ENCODE peak calls at places on chromosomes 4 and X, in seven cellular contexts. One of them, this sample, is unnamed.

GRCh38 chr4:39565925-39566630 is 38.8 kb upstream of the UGDH start:
- DNase-seq in heart right ventricle: no peak
- DNase-seq in memory B cell: no peak
- DNase-seq in posterior cingulate gyrus: no peak
- DNase-seq in GM12891: no peak
- DNase-seq in NCI-H510A treated with DMSO at 0.1 percent for 48 hours: no peak
- DNase-seq in GM06990: no peak
- DNase-seq in this sample: peak; percentile 94

GRCh38 chr4:119209077-119209476 is 3.4 kb upstream of the USP53 start:
- DNase-seq in heart right ventricle: no peak
- DNase-seq in memory B cell: no peak
- DNase-seq in posterior cingulate gyrus: no peak
- DNase-seq in GM12891: no peak
- DNase-seq in NCI-H510A treated with DMSO at 0.1 percent for 48 hours: no peak
- DNase-seq in GM06990: no peak
- DNase-seq in this sample: peak; percentile 95

GRCh38 chr4:147829401-147830101 is 97.7 kb downstream of the ARHGAP10 start:
- DNase-seq in heart right ventricle: peak; percentile 31
- DNase-seq in memory B cell: no peak
- DNase-seq in posterior cingulate gyrus: no peak
- DNase-seq in GM12891: no peak
- DNase-seq in NCI-H510A treated with DMSO at 0.1 percent for 48 hours: no peak
- DNase-seq in GM06990: no peak
- DNase-seq in this sample: peak; percentile 89

GRCh38 chr4:81130569-81130968 is 84.5 kb downstream of the PRKG2 start:
- DNase-seq in heart right ventricle: no peak
- DNase-seq in memory B cell: no peak
- DNase-seq in posterior cingulate gyrus: no peak
- DNase-seq in GM12891: no peak
- DNase-seq in NCI-H510A treated with DMSO at 0.1 percent for 48 hours: peak; percentile 7
- DNase-seq in GM06990: no peak
- DNase-seq in this sample: no peak

GRCh38 chr4:29983890-29984289 is 736.3 kb upstream of the PCDH7 start:
- DNase-seq in heart right ventricle: no peak
- DNase-seq in memory B cell: no peak
- DNase-seq in posterior cingulate gyrus: no peak
- DNase-seq in GM12891: no peak
- DNase-seq in NCI-H510A treated with DMSO at 0.1 percent for 48 hours: no peak
- DNase-seq in GM06990: no peak
- DNase-seq in this sample: no peak

GRCh38 chr4:7295201-7295916 is 103.0 kb downstream of the SORCS2 start:
- DNase-seq in heart right ventricle: peak; percentile 67
- DNase-seq in memory B cell: no peak
- DNase-seq in posterior cingulate gyrus: peak; percentile 82
- DNase-seq in GM12891: no peak
- DNase-seq in NCI-H510A treated with DMSO at 0.1 percent for 48 hours: no peak
- DNase-seq in GM06990: no peak
- DNase-seq in this sample: no peak

GRCh38 chrX:15915959-15916703 is 61.5 kb upstream of the AP1S2 start:
- DNase-seq in heart right ventricle: no peak
- DNase-seq in memory B cell: no peak
- DNase-seq in posterior cingulate gyrus: no peak
- DNase-seq in GM12891: no peak
- DNase-seq in NCI-H510A treated with DMSO at 0.1 percent for 48 hours: no peak
- DNase-seq in GM06990: no peak
- DNase-seq in this sample: no peak

GRCh38 chrX:71420686-71421085 is 54.5 kb downstream of the TAF1 start:
- DNase-seq in heart right ventricle: no peak
- DNase-seq in memory B cell: no peak
- DNase-seq in posterior cingulate gyrus: no peak
- DNase-seq in GM12891: no peak
- DNase-seq in NCI-H510A treated with DMSO at 0.1 percent for 48 hours: no peak
- DNase-seq in GM06990: no peak
- DNase-seq in this sample: no peak

GRCh38 chr4:5371415-5372190 is 320.3 kb downstream of the STK32B start:
- DNase-seq in heart right ventricle: no peak
- DNase-seq in memory B cell: no peak
- DNase-seq in posterior cingulate gyrus: no peak
- DNase-seq in GM12891: no peak
- DNase-seq in NCI-H510A treated with DMSO at 0.1 percent for 48 hours: peak; percentile 9
- DNase-seq in GM06990: no peak
- DNase-seq in this sample: no peak

GRCh38 chrX:10242036-10242435 is 85.3 kb downstream of the CLCN4 start:
- DNase-seq in heart right ventricle: no peak
- DNase-seq in memory B cell: no peak
- DNase-seq in posterior cingulate gyrus: no peak
- DNase-seq in GM12891: no peak
- DNase-seq in NCI-H510A treated with DMSO at 0.1 percent for 48 hours: peak; percentile 37
- DNase-seq in GM06990: no peak
- DNase-seq in this sample: no peak

GRCh38 chr4:24514808-24515207 is 69.5 kb downstream of the DHX15 start:
- DNase-seq in heart right ventricle: no peak
- DNase-seq in memory B cell: no peak
- DNase-seq in posterior cingulate gyrus: no peak
- DNase-seq in GM12891: no peak
- DNase-seq in NCI-H510A treated with DMSO at 0.1 percent for 48 hours: no peak
- DNase-seq in GM06990: no peak
- DNase-seq in this sample: no peak

GRCh38 chrX:104108955-104109354 is 3.4 kb upstream of the ZCCHC18 start:
- DNase-seq in heart right ventricle: no peak
- DNase-seq in memory B cell: no peak
- DNase-seq in posterior cingulate gyrus: no peak
- DNase-seq in GM12891: no peak
- DNase-seq in NCI-H510A treated with DMSO at 0.1 percent for 48 hours: no peak
- DNase-seq in GM06990: no peak
- DNase-seq in this sample: no peak

GRCh38 chr4:177667687-177668086 is 225.4 kb upstream of the AGA start:
- DNase-seq in heart right ventricle: no peak
- DNase-seq in memory B cell: no peak
- DNase-seq in posterior cingulate gyrus: no peak
- DNase-seq in GM12891: no peak
- DNase-seq in NCI-H510A treated with DMSO at 0.1 percent for 48 hours: no peak
- DNase-seq in GM06990: no peak
- DNase-seq in this sample: no peak

GRCh38 chrX:78650906-78651437 is 8.2 kb downstream of the RTL3 start:
- DNase-seq in heart right ventricle: no peak
- DNase-seq in memory B cell: no peak
- DNase-seq in posterior cingulate gyrus: no peak
- DNase-seq in GM12891: no peak
- DNase-seq in NCI-H510A treated with DMSO at 0.1 percent for 48 hours: no peak
- DNase-seq in GM06990: peak; percentile 70
- DNase-seq in this sample: no peak

GRCh38 chrX:56385336-56385735 is 153.2 kb downstream of the KLF8 start:
- DNase-seq in heart right ventricle: no peak
- DNase-seq in memory B cell: no peak
- DNase-seq in posterior cingulate gyrus: no peak
- DNase-seq in GM12891: no peak
- DNase-seq in NCI-H510A treated with DMSO at 0.1 percent for 48 hours: no peak
- DNase-seq in GM06990: no peak
- DNase-seq in this sample: no peak

GRCh38 chr4:3297066-3297859 is 4.4 kb downstream of the RGS12 start:
- DNase-seq in heart right ventricle: no peak
- DNase-seq in memory B cell: no peak
- DNase-seq in posterior cingulate gyrus: no peak
- DNase-seq in GM12891: no peak
- DNase-seq in NCI-H510A treated with DMSO at 0.1 percent for 48 hours: no peak
- DNase-seq in GM06990: no peak
- DNase-seq in this sample: no peak

GRCh38 chrX:134654398-134655012 is 3.8 kb downstream of the PLAC1 start:
- DNase-seq in heart right ventricle: no peak
- DNase-seq in memory B cell: no peak
- DNase-seq in posterior cingulate gyrus: no peak
- DNase-seq in GM12891: no peak
- DNase-seq in NCI-H510A treated with DMSO at 0.1 percent for 48 hours: no peak
- DNase-seq in GM06990: peak; percentile 22
- DNase-seq in this sample: no peak

GRCh38 chrX:24494544-24495113 is 29.5 kb downstream of the PDK3 start:
- DNase-seq in heart right ventricle: no peak
- DNase-seq in memory B cell: no peak
- DNase-seq in posterior cingulate gyrus: no peak
- DNase-seq in GM12891: no peak
- DNase-seq in NCI-H510A treated with DMSO at 0.1 percent for 48 hours: peak; percentile 54
- DNase-seq in GM06990: no peak
- DNase-seq in this sample: peak; percentile 40

GRCh38 chr4:40675166-40675565 is 45.5 kb upstream of the RBM47 start:
- DNase-seq in heart right ventricle: no peak
- DNase-seq in memory B cell: no peak
- DNase-seq in posterior cingulate gyrus: no peak
- DNase-seq in GM12891: no peak
- DNase-seq in NCI-H510A treated with DMSO at 0.1 percent for 48 hours: no peak
- DNase-seq in GM06990: no peak
- DNase-seq in this sample: no peak

GRCh38 chr4:139454111-139454600 is at the start of gene RAB33B:
- DNase-seq in heart right ventricle: no peak
- DNase-seq in memory B cell: no peak
- DNase-seq in posterior cingulate gyrus: no peak
- DNase-seq in GM12891: no peak
- DNase-seq in NCI-H510A treated with DMSO at 0.1 percent for 48 hours: no peak
- DNase-seq in GM06990: no peak
- DNase-seq in this sample: no peak

GRCh38 chr4:169397762-169398161 is 127.0 kb upstream of the SH3RF1 start:
- DNase-seq in heart right ventricle: no peak
- DNase-seq in memory B cell: no peak
- DNase-seq in posterior cingulate gyrus: no peak
- DNase-seq in GM12891: no peak
- DNase-seq in NCI-H510A treated with DMSO at 0.1 percent for 48 hours: peak; percentile 12
- DNase-seq in GM06990: no peak
- DNase-seq in this sample: peak; percentile 81

GRCh38 chr4:73487233-73487632 is 5.7 kb downstream of the AFM start:
- DNase-seq in heart right ventricle: no peak
- DNase-seq in memory B cell: no peak
- DNase-seq in posterior cingulate gyrus: no peak
- DNase-seq in GM12891: no peak
- DNase-seq in NCI-H510A treated with DMSO at 0.1 percent for 48 hours: no peak
- DNase-seq in GM06990: no peak
- DNase-seq in this sample: no peak

GRCh38 chr4:53563824-53564223 is 27.5 kb downstream of the LNX1 start:
- DNase-seq in heart right ventricle: no peak
- DNase-seq in memory B cell: no peak
- DNase-seq in posterior cingulate gyrus: peak; percentile 52
- DNase-seq in GM12891: no peak
- DNase-seq in NCI-H510A treated with DMSO at 0.1 percent for 48 hours: no peak
- DNase-seq in GM06990: peak; percentile 19
- DNase-seq in this sample: peak; percentile 96

GRCh38 chr4:87543835-87544461 is 14.8 kb upstream of the SPARCL1 start:
- DNase-seq in heart right ventricle: no peak
- DNase-seq in memory B cell: no peak
- DNase-seq in posterior cingulate gyrus: no peak
- DNase-seq in GM12891: no peak
- DNase-seq in NCI-H510A treated with DMSO at 0.1 percent for 48 hours: peak; percentile 43
- DNase-seq in GM06990: no peak
- DNase-seq in this sample: no peak

GRCh38 chr4:189362364-189362763 is 578.3 kb upstream of the FRG1 start:
- DNase-seq in heart right ventricle: no peak
- DNase-seq in memory B cell: no peak
- DNase-seq in posterior cingulate gyrus: no peak
- DNase-seq in GM12891: no peak
- DNase-seq in NCI-H510A treated with DMSO at 0.1 percent for 48 hours: no peak
- DNase-seq in GM06990: no peak
- DNase-seq in this sample: no peak